ENCODE peak calls at places on chromosome 19, in six cellular contexts. J, Q, G, L, O and H are unnamed samples.

GRCh38 chr19:16136185-16137067 is 7.1 kb upstream of the HSH2D start:
- DNase-seq in O (no peak), G (no peak), Q (no peak), J (no peak), L (no peak), H (no peak)

GRCh38 chr19:54462072-54462712 is 1.4 kb downstream of the LENG9 start:
- DNase-seq in O (no peak), L (no peak), J (peak), G (no peak), Q (no peak), H (peak)

GRCh38 chr19:16585808-16586476 is 13.7 kb upstream of the SLC35E1 start:
- DNase-seq in L (no peak), O (no peak), Q (no peak), J (peak), G (no peak), H (no peak)

GRCh38 chr19:13103961-13104847 is 1.5 kb upstream of the LYL1 start:
- DNase-seq in G (no peak), Q (no peak), O (no peak), L (no peak), J (no peak), H (peak)

GRCh38 chr19:18999896-19000620 is 33.3 kb downstream of the SUGP2 start:
- DNase-seq in J (no peak), O (no peak), L (no peak), Q (no peak), G (no peak), H (no peak)

GRCh38 chr19:38210458-38210987 is 13.5 kb downstream of the DPF1 start:
- DNase-seq in O (no peak), Q (no peak), G (peak), L (no peak), J (no peak), H (peak)

GRCh38 chr19:19420570-19421301 is 15.3 kb downstream of the GATAD2A start:
- DNase-seq in L (no peak), J (no peak), O (no peak), Q (no peak), G (peak), H (no peak)

GRCh38 chr19:29773141-29773540 is 38.6 kb upstream of the CCNE1 start:
- DNase-seq in J (no peak), O (no peak), Q (no peak), G (no peak), L (no peak), H (no peak)

GRCh38 chr19:37966211-37967072 is 59.4 kb downstream of the SIPA1L3 start:
- DNase-seq in G (peak), J (peak), Q (no peak), L (no peak), O (no peak), H (no peak)

GRCh38 chr19:44720945-44721344 is 22.0 kb downstream of the CEACAM16 start:
- DNase-seq in O (no peak), G (peak), L (no peak), J (no peak), Q (no peak), H (no peak)

GRCh38 chr19:3275068-3275582 is 50.7 kb downstream of the CELF5 start:
- DNase-seq in L (no peak), O (no peak), G (no peak), J (no peak), Q (no peak), H (no peak)

GRCh38 chr19:17321655-17322489 is 12.5 kb downstream of the DDA1 start:
- DNase-seq in Q (no peak), O (no peak), L (no peak), J (no peak), G (no peak), H (no peak)

GRCh38 chr19:16193466-16193865 is 4.2 kb upstream of the AP1M1 start:
- DNase-seq in O (no peak), J (no peak), Q (no peak), G (no peak), L (no peak), H (no peak)

GRCh38 chr19:43124360-43124759 is 41.9 kb upstream of the PSG2 start:
- DNase-seq in J (peak), L (no peak), G (no peak), Q (no peak), O (no peak), H (no peak)

GRCh38 chr19:17001603-17002183 is 24.9 kb downstream of the CPAMD8 start:
- DNase-seq in J (no peak), L (no peak), O (no peak), Q (no peak), G (no peak), H (peak)

GRCh38 chr19:12933287-12934072 is at the start of gene FARSA:
- DNase-seq in L (peak), O (peak), Q (peak), J (peak), G (peak), H (peak)

GRCh38 chr19:3274245-3275067 is 50.0 kb downstream of the CELF5 start:
- DNase-seq in Q (no peak), O (no peak), G (no peak), J (no peak), L (no peak), H (no peak)

GRCh38 chr19:11964858-11965645 is at the start of gene ZNF763:
- DNase-seq in Q (peak), O (peak), G (peak), J (peak), L (peak), H (peak)

GRCh38 chr19:771332-771785 is 20.4 kb downstream of the MISP start:
- DNase-seq in J (peak), Q (no peak), G (peak), L (peak), O (no peak), H (no peak)

GRCh38 chr19:30146346-30146745 is 204.3 kb downstream of the URI1 start:
- DNase-seq in O (no peak), Q (no peak), L (no peak), J (no peak), G (no peak), H (no peak)

GRCh38 chr19:39927076-39927475 is 7.4 kb downstream of the FCGBP start:
- DNase-seq in Q (no peak), O (no peak), G (no peak), L (no peak), J (no peak), H (no peak)

GRCh38 chr19:49107625-49108459 is 6.3 kb upstream of the LIN7B start:
- DNase-seq in G (no peak), Q (no peak), O (no peak), L (no peak), J (no peak), H (no peak)

GRCh38 chr19:42206871-42207755 is 10.4 kb downstream of the DEDD2 start:
- DNase-seq in J (peak), G (peak), Q (no peak), O (no peak), L (peak), H (no peak)

GRCh38 chr19:6272411-6272791 is 7.4 kb downstream of the MLLT1 start:
- DNase-seq in G (no peak), Q (no peak), L (no peak), O (no peak), J (no peak), H (no peak)

GRCh38 chr19:13146763-13147563 is 3.2 kb downstream of the STX10 start:
- DNase-seq in O (no peak), J (peak), L (no peak), Q (no peak), G (no peak), H (no peak)

GRCh38 chr19:39539519-39540332 is at the start of gene EID2:
- DNase-seq in Q (peak), G (peak), L (peak), O (peak), J (peak), H (peak)

GRCh38 chr19:11496391-11497163 is 9.1 kb downstream of the ZNF653 start:
- DNase-seq in L (peak), O (no peak), Q (no peak), G (peak), J (peak), H (peak)

GRCh38 chr19:53634768-53635167 is 3.0 kb downstream of the DPRX start:
- DNase-seq in O (no peak), G (no peak), J (no peak), L (no peak), Q (no peak), H (no peak)

GRCh38 chr19:4295972-4296771 is 6.0 kb downstream of the TMIGD2 start:
- DNase-seq in O (no peak), J (no peak), G (peak), L (no peak), Q (no peak), H (no peak)

GRCh38 chr19:13181747-13182388 is 31.7 kb downstream of the IER2 start:
- DNase-seq in G (peak), L (peak), O (peak), J (peak), Q (no peak), H (peak)

GRCh38 chr19:57664269-57665127 is 4.2 kb upstream of the ZSCAN4 start:
- DNase-seq in J (peak), L (peak), O (no peak), G (peak), Q (no peak), H (peak)

GRCh38 chr19:6752257-6753177 is 13.0 kb downstream of the TRIP10 start:
- DNase-seq in O (no peak), Q (no peak), L (no peak), J (no peak), G (no peak), H (no peak)

GRCh38 chr19:10537668-10538067 is 6.0 kb upstream of the ATG4D start:
- DNase-seq in J (no peak), Q (no peak), L (no peak), G (no peak), O (no peak), H (no peak)

GRCh38 chr19:46950526-46951235 is 69.0 kb upstream of the NPAS1 start:
- DNase-seq in L (no peak), Q (no peak), J (no peak), G (no peak), O (no peak), H (no peak)

GRCh38 chr19:46629546-46630025 is 4.7 kb upstream of the PTGIR start:
- DNase-seq in J (no peak), L (no peak), G (no peak), Q (no peak), O (no peak), H (peak)

GRCh38 chr19:13920940-13921744 is 15.1 kb downstream of the CC2D1A start:
- DNase-seq in J (peak), O (no peak), Q (no peak), L (peak), G (peak), H (no peak)

GRCh38 chr19:41845001-41845050 is at the start of gene DMRTC2:
- DNase-seq in Q (no peak), J (no peak), G (no peak), L (no peak), O (no peak), H (no peak)

GRCh38 chr19:491146-491741 is 5.0 kb upstream of the MADCAM1 start:
- DNase-seq in L (no peak), O (no peak), G (no peak), Q (no peak), J (no peak), H (peak)